ENCODE peak calls at places on chromosomes 6 and 20, in four cellular contexts. J is K562, R is HCT116, H is endothelial cell of umbilical vein. C is an unnamed sample. For H3K36me3, the result is how much of the 10 kb centered on the place peaks cover.

GRCh38 chr6:144416773-144417172 is 131.6 kb downstream of the UTRN start:
- DNase-seq in J (no peak), R (no peak), H (no peak), C (no peak)

GRCh38 chr6:92044312-92044711 is 1375.0 kb downstream of the EPHA7 start:
- DNase-seq in J (no peak), R (no peak), H (no peak), C (no peak)

GRCh38 chr6:36120539-36120938 is 9.8 kb upstream of the MAPK13 start:
- DNase-seq in J (no peak), R (no peak), H (no peak), C (no peak)

GRCh38 chr6:161242779-161243693 is 30.8 kb downstream of the AGPAT4 start:
- DNase-seq in J (no peak), R (no peak), H (no peak), C (peak)

GRCh38 chr6:131164506-131164905 is 29.2 kb downstream of the AKAP7 start:
- DNase-seq in J (no peak), R (no peak), H (no peak), C (no peak)

GRCh38 chr6:128167552-128167951 is 266.7 kb upstream of the THEMIS start:
- DNase-seq in J (no peak), R (no peak), H (no peak), C (no peak)

GRCh38 chr6:109834595-109835437 is 143.3 kb upstream of the GPR6 start:
- DNase-seq in J (no peak), R (no peak), H (no peak), C (no peak)

GRCh38 chr6:141562181-141562800 is 570.4 kb upstream of the GJE1 start:
- DNase-seq in J (peak), R (no peak), H (peak), C (peak)

GRCh38 chr6:56555438-56555872 is 87.2 kb downstream of the DST start:
- DNase-seq in J (no peak), R (no peak), H (no peak), C (no peak)

GRCh38 chr6:42769051-42769450 is 12.8 kb upstream of the BICRAL start:
- DNase-seq in J (no peak), R (no peak), H (no peak), C (no peak)

GRCh38 chr6:24658573-24659511 is 7.9 kb downstream of the TDP2 start:
- DNase-seq in J (peak), R (no peak), H (no peak), C (no peak)

GRCh38 chr20:18187020-18187419 is 49.4 kb downstream of the KAT14 start:
- DNase-seq in J (no peak), R (no peak), H (no peak), C (no peak)

GRCh38 chr20:64116016-64116415 is 8.7 kb upstream of the NPBWR2 start:
- DNase-seq in J (no peak), R (no peak), H (no peak), C (no peak)

GRCh38 chr6:3356056-3356823 is 97.5 kb downstream of the PSMG4 start:
- DNase-seq in J (peak), R (peak), H (peak), C (peak)

GRCh38 chr20:4344660-4345059 is 329.3 kb upstream of the RNF24 start:
- DNase-seq in J (no peak), R (no peak), H (no peak), C (no peak)

GRCh38 chr6:113375950-113376846 is 480.9 kb upstream of the MARCKS start:
- DNase-seq in J (no peak), R (no peak), H (peak), C (no peak)

GRCh38 chr6:83824388-83824801 is 28.8 kb upstream of the RIPPLY2 start:
- DNase-seq in J (no peak), R (no peak), H (peak), C (no peak)

GRCh38 chr20:44182135-44182765 is 4.7 kb downstream of the JPH2 start:
- DNase-seq in J (no peak), R (no peak), H (no peak), C (no peak)

GRCh38 chr6:167543602-167544506 is 219.0 kb downstream of the TTLL2 start:
- DNase-seq in J (no peak), R (no peak), H (peak), C (no peak)

GRCh38 chr6:107116923-107117417 is 1.7 kb upstream of the BEND3 start:
- DNase-seq in J (no peak), R (no peak), H (no peak), C (no peak)

GRCh38 chr6:160462551-160463109 is 114.5 kb downstream of the SLC22A3 start:
- DNase-seq in J (no peak), R (no peak), H (peak), C (no peak)

GRCh38 chr6:167956983-167957492 is 40.4 kb upstream of the KIF25 start:
- DNase-seq in J (no peak), R (no peak), H (no peak), C (no peak)

GRCh38 chr20:49481116-49481515 is 1.4 kb downstream of the KCNB1 start:
- DNase-seq in J (no peak), R (no peak), H (no peak), C (no peak)

GRCh38 chr6:133502451-133503259 is 261.5 kb downstream of the EYA4 start:
- DNase-seq in J (no peak), R (no peak), H (no peak), C (no peak)

GRCh38 chr6:168283686-168284025 is 35.9 kb downstream of the DACT2 start:
- DNase-seq in J (no peak), R (no peak), H (no peak), C (no peak)

GRCh38 chr20:57708694-57709673 is 831 bp downstream of the PMEPA1 start:
- DNase-seq in J (no peak), R (no peak), H (peak), C (no peak)

GRCh38 chr20:16918366-16918765 is 170.2 kb downstream of the OTOR start:
- DNase-seq in J (no peak), R (no peak), H (no peak), C (no peak)

GRCh38 chr6:105587349-105588115 is 184.7 kb upstream of the PREP start:
- DNase-seq in J (no peak), R (no peak), H (no peak), C (no peak)

GRCh38 chr20:60984666-60985065 is 267.4 kb upstream of the CDH4 start:
- DNase-seq in J (no peak), R (no peak), H (no peak), C (no peak)

GRCh38 chr20:44467289-44467883 is 8.3 kb upstream of the TTPAL start:
- DNase-seq in J (no peak), R (no peak), H (no peak), C (no peak)

GRCh38 chr6:127118505-127119360 is at the start of gene RSPO3:
- DNase-seq in J (no peak), R (no peak), H (peak), C (peak)

GRCh38 chr6:143034689-143035334 is 25.9 kb upstream of the AIG1 start:
- DNase-seq in J (peak), R (no peak), H (no peak), C (peak)

GRCh38 chr6:152600022-152600421 is 37.1 kb downstream of the SYNE1 start:
- DNase-seq in J (no peak), R (no peak), H (no peak), C (no peak)

GRCh38 chr20:59498291-59498690 is 106.0 kb upstream of the PHACTR3 start:
- DNase-seq in J (no peak), R (no peak), H (no peak), C (no peak)

GRCh38 chr20:59495166-59495565 is 109.2 kb upstream of the PHACTR3 start:
- DNase-seq in J (no peak), R (no peak), H (no peak), C (no peak)

GRCh38 chr20:59495894-59496510 is 108.3 kb upstream of the PHACTR3 start:
- DNase-seq in J (peak), R (peak), H (peak), C (peak)

GRCh38 chr20:59493926-59494325 is 110.4 kb upstream of the PHACTR3 start:
- DNase-seq in J (no peak), R (no peak), H (no peak), C (no peak)

GRCh38 chr20:59499863-59500262 is 104.5 kb upstream of the PHACTR3 start:
- DNase-seq in J (no peak), R (no peak), H (no peak), C (no peak)
- TF ChIP-seq POLR2AphosphoS5 in J (no peak), R (no peak), H (no peak), C (no peak)

GRCh38 chr20:31835977-31836852 is 9.2 kb downstream of the FOXS1 start:
- DNase-seq in J (peak), R (peak), H (peak), C (peak)
- H3K36me3 ChIP-seq in J (under half), R (under half), H (under half), C (under half)

GRCh38 chr20:37567671-37568588 is 40.3 kb upstream of the BLCAP start:
- DNase-seq in J (peak), R (no peak), H (peak), C (no peak)
- TF ChIP-seq POLR2AphosphoS5 in J (no peak), R (no peak), H (no peak), C (no peak)

GRCh38 chr20:35030136-35030535 is 62.5 kb downstream of the TRPC4AP start:
- DNase-seq in J (no peak), R (no peak), H (no peak), C (no peak)

GRCh38 chr20:35040090-35040489 is 52.5 kb downstream of the TRPC4AP start:
- DNase-seq in J (no peak), R (no peak), H (no peak), C (no peak)

GRCh38 chr20:35039146-35039545 is 53.5 kb downstream of the TRPC4AP start:
- DNase-seq in J (no peak), R (no peak), H (no peak), C (peak)

DNA sequence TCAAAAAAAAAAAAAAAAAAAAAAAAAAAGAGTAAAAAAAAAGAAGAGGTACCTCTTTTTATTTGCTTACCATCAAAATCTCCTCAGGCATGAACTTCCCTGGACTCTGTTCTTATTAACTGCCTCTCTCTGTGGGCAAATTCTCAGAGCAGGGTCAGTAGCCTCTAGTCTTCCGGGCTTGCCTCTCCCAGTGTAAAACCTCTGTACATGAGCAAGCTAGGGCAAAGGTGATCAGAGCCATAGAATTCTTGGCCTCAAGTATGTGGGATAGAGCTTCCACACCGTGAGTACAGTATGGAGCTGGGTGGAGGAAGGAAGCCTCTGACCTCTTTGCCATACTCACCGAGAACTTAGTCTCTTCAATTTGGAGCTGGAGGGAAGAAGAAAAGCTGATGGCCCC is 58.5 kb downstream of the TRPC4AP start:
- DNase-seq in J (no peak), R (no peak), H (no peak), C (no peak)
- H3K36me3 ChIP-seq in J (half or more), R (under half), H (under half), C (under half)

GRCh38 chr6:28920281-28920680 is 3.5 kb downstream of the TRIM27 start:
- DNase-seq in J (no peak), R (no peak), H (no peak), C (no peak)

GRCh38 chr6:28923318-28924102 is at the start of gene TRIM27:
- DNase-seq in J (peak), R (peak), H (peak), C (peak)

GRCh38 chr6:28922004-28922840 is 1.6 kb downstream of the TRIM27 start:
- DNase-seq in J (peak), R (peak), H (no peak), C (peak)

GRCh38 chr6:28927856-28928255 is 4.1 kb upstream of the TRIM27 start:
- DNase-seq in J (no peak), R (no peak), H (no peak), C (no peak)

DNA sequence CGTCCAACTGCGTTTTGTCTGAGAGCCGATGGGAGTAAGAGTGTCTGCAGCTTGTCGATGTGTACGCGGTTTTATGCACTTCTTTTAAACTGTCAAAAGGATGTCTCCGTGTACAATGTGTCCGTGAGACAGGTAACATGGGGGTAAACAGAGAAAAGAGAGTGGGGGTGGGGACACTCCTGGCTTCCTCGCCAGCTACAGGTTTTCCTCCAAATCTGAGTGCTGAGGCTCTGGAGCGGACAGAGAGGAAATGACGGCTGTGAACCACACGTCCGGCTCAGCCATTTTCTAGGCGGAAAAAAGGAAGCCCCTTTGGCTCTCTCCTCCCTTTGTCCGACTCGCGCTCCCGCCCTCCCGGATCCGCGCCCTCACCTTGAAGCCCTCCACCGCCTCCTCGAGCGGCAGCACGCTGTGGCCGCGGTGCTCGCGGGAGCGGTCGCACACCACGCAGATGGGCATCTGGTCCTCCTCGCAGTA is 906 bp downstream of the TRIM27 start:
- DNase-seq in J (no peak), R (no peak), H (peak), C (no peak)
- TF ChIP-seq POLR2AphosphoS5 in J (peak), R (no peak), H (peak), C (no peak)

DNA sequence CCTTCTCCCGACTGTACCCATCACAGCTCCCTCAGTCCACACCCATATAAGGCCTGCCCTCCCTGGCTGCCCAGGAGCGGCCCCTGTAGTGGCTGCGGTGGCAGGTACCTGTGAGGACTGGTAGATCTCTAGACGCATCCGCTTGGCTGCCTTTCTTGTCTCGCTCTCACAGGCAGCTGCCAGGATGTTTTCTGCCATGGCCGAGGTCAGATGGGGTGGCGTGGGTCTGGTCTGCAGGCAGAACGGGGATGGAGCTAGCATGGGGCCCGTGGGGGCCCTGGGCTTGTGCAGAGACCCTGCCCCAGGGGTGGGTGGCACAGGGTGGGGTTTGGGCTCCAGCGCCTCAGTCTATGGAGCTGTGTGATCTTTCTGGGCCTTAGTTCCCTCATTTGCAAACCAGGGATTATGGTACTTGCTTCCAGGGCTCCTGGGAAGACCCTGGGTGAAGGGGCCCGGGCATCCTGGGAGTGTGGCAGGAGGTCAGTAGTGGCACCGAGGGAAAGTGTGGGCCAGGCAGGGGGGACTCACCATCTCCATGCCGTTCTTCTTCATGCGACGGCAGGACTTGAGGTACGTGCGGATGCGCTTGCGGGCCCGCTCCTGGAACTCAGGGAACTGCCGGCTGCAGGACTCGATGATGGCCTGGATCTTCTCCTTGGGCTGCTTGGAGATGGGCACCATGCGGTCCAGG is 94.8 kb downstream of the ASXL1 start:
- DNase-seq in J (no peak), R (no peak), H (no peak), C (no peak)
- H3K36me3 ChIP-seq in J (half or more), R (under half), H (half or more), C (half or more)

DNA sequence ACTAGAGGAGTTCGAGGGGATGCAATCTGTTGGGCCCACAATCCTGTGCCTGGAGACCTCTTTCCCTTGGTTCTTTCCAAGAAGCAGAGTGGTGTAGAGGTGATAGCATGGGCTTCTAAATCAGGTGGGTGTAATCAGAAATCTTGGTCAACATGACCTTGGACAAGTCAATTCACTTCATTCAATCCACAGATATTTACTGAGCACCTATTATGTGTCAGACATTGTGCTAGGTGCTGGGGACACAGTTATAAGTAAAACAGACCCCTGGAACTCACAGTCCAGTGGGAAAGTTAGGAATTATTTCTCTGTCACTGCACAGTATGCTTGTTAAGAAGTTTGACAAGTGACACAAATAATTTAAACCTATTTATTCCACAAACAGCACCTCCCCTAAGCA is 3.3 kb upstream of the E2F1 start:
- DNase-seq in J (no peak), R (no peak), H (no peak), C (no peak)
- TF ChIP-seq POLR2AphosphoS5 in J (no peak), R (no peak), H (no peak), C (no peak)

GRCh38 chr20:41424546-41424945 is 57.9 kb upstream of the EMILIN3 start:
- DNase-seq in J (no peak), R (no peak), H (no peak), C (no peak)
- H3K36me3 ChIP-seq in J (half or more), R (under half), H (under half), C (under half)

C was measured in upper lobe of left lung.